ENCODE peak calls at places on chromosomes 12 and 14, in five cellular contexts. One of them, this sample, is unnamed.

GRCh38 chr14:58571256-58571655 is 66.5 kb upstream of the DACT1 start:
- DNase-seq in HepG2: no peak
- DNase-seq in HCT116: no peak
- DNase-seq in K562: no peak
- DNase-seq in H1: no peak
- DNase-seq in this sample: no peak

GRCh38 chr12:16685107-16685506 is 79.1 kb upstream of the LMO3 start:
- DNase-seq in HCT116: no peak
- DNase-seq in H1: no peak
- DNase-seq in HepG2: no peak
- DNase-seq in K562: no peak
- DNase-seq in this sample: no peak

GRCh38 chr12:103839103-103839502 is 1.9 kb downstream of the NT5DC3 start:
- DNase-seq in H1: no peak
- DNase-seq in K562: no peak
- DNase-seq in HCT116: no peak
- DNase-seq in HepG2: peak
- DNase-seq in this sample: no peak

GRCh38 chr12:70719672-70720420 is 82.6 kb upstream of the PTPRB start:
- DNase-seq in HepG2: peak
- DNase-seq in HCT116: no peak
- DNase-seq in K562: peak
- DNase-seq in H1: peak
- DNase-seq in this sample: peak

GRCh38 chr12:5514545-5514944 is 82.6 kb downstream of the NTF3 start:
- DNase-seq in K562: no peak
- DNase-seq in HepG2: no peak
- DNase-seq in H1: peak
- DNase-seq in HCT116: no peak
- DNase-seq in this sample: no peak

GRCh38 chr12:46556820-46557524 is 184.4 kb upstream of the SLC38A2 start:
- DNase-seq in K562: peak
- DNase-seq in HCT116: peak
- DNase-seq in H1: no peak
- DNase-seq in HepG2: no peak
- DNase-seq in this sample: no peak

GRCh38 chr12:114684870-114685273 is 897 bp upstream of the TBX3 start:
- DNase-seq in H1: no peak
- DNase-seq in HCT116: no peak
- DNase-seq in K562: peak
- DNase-seq in HepG2: no peak
- DNase-seq in this sample: no peak

GRCh38 chr12:58247633-58248032 is 306.3 kb downstream of the ATP23 start:
- DNase-seq in K562: no peak
- DNase-seq in HepG2: no peak
- DNase-seq in H1: no peak
- DNase-seq in HCT116: peak
- DNase-seq in this sample: peak

GRCh38 chr14:106657460-106657859 is 1131.1 kb downstream of the TMEM121 start:
- DNase-seq in HepG2: no peak
- DNase-seq in H1: no peak
- DNase-seq in HCT116: no peak
- DNase-seq in K562: no peak
- DNase-seq in this sample: no peak

GRCh38 chr14:97442363-97442762 is 645.2 kb downstream of the VRK1 start:
- DNase-seq in HCT116: no peak
- DNase-seq in K562: no peak
- DNase-seq in H1: no peak
- DNase-seq in HepG2: no peak
- DNase-seq in this sample: no peak

GRCh38 chr12:67517181-67517887 is 131.2 kb upstream of the DYRK2 start:
- DNase-seq in HepG2: no peak
- DNase-seq in K562: no peak
- DNase-seq in H1: no peak
- DNase-seq in HCT116: peak
- DNase-seq in this sample: no peak

GRCh38 chr12:57272337-57273151 is 21.6 kb upstream of the STAC3 start:
- DNase-seq in HCT116: no peak
- DNase-seq in H1: no peak
- DNase-seq in HepG2: no peak
- DNase-seq in K562: peak
- DNase-seq in this sample: no peak

GRCh38 chr14:66624319-66624937 is 116.5 kb downstream of the GPHN start:
- DNase-seq in HepG2: peak
- DNase-seq in HCT116: peak
- DNase-seq in K562: peak
- DNase-seq in H1: no peak
- DNase-seq in this sample: peak

GRCh38 chr12:102957339-102958050 is at the start of gene ASCL1:
- DNase-seq in K562: no peak
- DNase-seq in HepG2: no peak
- DNase-seq in HCT116: no peak
- DNase-seq in H1: peak
- DNase-seq in this sample: peak

GRCh38 chr14:51317373-51317772 is 77.3 kb downstream of the TMX1 start:
- DNase-seq in H1: no peak
- DNase-seq in HepG2: no peak
- DNase-seq in K562: no peak
- DNase-seq in HCT116: no peak
- DNase-seq in this sample: no peak

GRCh38 chr12:19074700-19075099 is 54.8 kb upstream of the PLEKHA5 start:
- DNase-seq in H1: no peak
- DNase-seq in HepG2: no peak
- DNase-seq in K562: no peak
- DNase-seq in HCT116: no peak
- DNase-seq in this sample: no peak

DNA sequence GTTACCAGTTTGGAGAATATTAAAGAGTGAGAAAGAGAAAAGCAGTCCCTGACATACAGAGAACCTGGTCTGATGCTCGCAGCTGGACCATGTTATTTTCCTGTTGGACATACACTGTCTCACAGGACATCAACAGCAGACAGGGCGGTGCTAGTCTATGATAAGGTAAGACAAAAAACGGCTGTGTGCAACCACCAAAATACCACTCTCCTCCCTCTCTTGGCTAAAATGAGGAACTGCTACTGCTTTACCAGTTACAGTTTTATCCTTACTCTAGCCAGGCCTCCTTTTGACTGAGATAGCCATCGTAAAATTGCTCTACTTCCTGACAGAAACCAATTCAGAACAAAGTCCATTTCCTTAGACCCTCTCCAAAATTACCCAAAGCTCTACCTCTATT is 47.0 kb upstream of the ERGIC2 start:
- DNase-seq in H1: no peak
- DNase-seq in K562: peak
- DNase-seq in HepG2: peak
- DNase-seq in HCT116: peak
- DNase-seq in this sample: peak
- TF ChIP-seq JUND in H1: no peak
- TF ChIP-seq JUND in K562: no peak
- TF ChIP-seq JUND in HepG2: no peak
- TF ChIP-seq JUND in HCT116: no peak
- TF ChIP-seq JUND in this sample: no peak

DNA sequence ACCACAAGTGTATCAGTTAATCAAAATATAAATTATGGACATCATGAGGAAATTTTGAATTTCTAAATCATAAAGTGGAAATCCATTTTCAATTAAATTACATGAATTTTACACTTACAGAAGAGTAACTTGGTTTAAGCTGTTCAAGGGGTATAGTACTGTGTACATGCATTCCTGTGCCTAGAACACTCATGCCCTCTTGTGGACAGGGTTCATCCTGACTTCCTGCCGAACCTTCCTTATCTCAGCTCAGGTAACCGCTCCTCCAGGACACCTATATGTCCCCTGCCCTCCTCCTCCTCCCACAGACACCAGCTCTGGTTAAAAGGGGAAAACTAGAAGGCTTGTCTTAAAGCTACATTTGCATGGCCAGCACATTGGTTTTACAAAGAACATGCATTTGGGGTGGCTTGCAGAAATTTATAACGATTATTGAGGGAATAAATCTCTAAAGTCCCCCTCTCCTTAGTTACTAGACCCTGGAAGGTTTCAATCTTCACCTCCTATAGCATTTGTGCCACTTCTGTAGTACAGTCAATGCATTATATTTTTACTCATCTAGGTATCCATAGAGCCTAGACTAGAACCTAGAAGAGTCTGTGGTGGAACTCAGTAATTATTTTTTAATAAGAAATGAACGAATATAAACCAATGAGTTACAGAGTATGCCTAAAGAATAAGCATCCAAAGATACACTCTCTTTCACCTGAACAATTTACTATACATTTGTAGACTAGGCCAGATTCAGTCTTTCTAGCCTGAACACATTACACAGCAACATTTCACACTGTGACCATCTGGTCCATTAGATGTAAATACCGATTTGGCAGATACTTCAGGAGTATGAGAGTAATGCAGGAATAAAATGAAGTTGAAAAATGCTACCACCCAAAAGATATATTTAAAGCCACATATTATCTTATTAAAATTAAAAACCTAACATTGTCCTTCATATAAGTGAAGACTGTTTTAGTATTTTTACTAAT is 345.6 kb downstream of the PAWR start:
- DNase-seq in HepG2: peak
- DNase-seq in H1: no peak
- DNase-seq in K562: peak
- DNase-seq in HCT116: peak
- DNase-seq in this sample: peak
- TF ChIP-seq JUND in HepG2: no peak
- TF ChIP-seq JUND in H1: no peak
- TF ChIP-seq JUND in K562: no peak
- TF ChIP-seq JUND in HCT116: no peak
- TF ChIP-seq JUND in this sample: no peak

GRCh38 chr12:98954506-98954905 is 309.4 kb downstream of the APAF1 start:
- DNase-seq in HCT116: no peak
- DNase-seq in H1: no peak
- DNase-seq in K562: no peak
- DNase-seq in HepG2: no peak
- DNase-seq in this sample: no peak
- TF ChIP-seq JUND in HCT116: no peak
- TF ChIP-seq JUND in H1: no peak
- TF ChIP-seq JUND in K562: no peak
- TF ChIP-seq JUND in HepG2: no peak
- TF ChIP-seq JUND in this sample: no peak

GRCh38 chr12:26018926-26019325 is 60.4 kb downstream of the RASSF8 start:
- DNase-seq in K562: no peak
- DNase-seq in HCT116: no peak
- DNase-seq in HepG2: no peak
- DNase-seq in H1: no peak
- DNase-seq in this sample: no peak
- TF ChIP-seq JUND in K562: no peak
- TF ChIP-seq JUND in HCT116: no peak
- TF ChIP-seq JUND in HepG2: no peak
- TF ChIP-seq JUND in H1: no peak
- TF ChIP-seq JUND in this sample: no peak

GRCh38 chr14:61547186-61548121 is 147.9 kb upstream of the HIF1A start:
- DNase-seq in HepG2: no peak
- DNase-seq in K562: no peak
- DNase-seq in H1: no peak
- DNase-seq in HCT116: no peak
- DNase-seq in this sample: no peak
- TF ChIP-seq JUND in HepG2: no peak
- TF ChIP-seq JUND in K562: no peak
- TF ChIP-seq JUND in H1: no peak
- TF ChIP-seq JUND in HCT116: peak
- TF ChIP-seq JUND in this sample: no peak

DNA sequence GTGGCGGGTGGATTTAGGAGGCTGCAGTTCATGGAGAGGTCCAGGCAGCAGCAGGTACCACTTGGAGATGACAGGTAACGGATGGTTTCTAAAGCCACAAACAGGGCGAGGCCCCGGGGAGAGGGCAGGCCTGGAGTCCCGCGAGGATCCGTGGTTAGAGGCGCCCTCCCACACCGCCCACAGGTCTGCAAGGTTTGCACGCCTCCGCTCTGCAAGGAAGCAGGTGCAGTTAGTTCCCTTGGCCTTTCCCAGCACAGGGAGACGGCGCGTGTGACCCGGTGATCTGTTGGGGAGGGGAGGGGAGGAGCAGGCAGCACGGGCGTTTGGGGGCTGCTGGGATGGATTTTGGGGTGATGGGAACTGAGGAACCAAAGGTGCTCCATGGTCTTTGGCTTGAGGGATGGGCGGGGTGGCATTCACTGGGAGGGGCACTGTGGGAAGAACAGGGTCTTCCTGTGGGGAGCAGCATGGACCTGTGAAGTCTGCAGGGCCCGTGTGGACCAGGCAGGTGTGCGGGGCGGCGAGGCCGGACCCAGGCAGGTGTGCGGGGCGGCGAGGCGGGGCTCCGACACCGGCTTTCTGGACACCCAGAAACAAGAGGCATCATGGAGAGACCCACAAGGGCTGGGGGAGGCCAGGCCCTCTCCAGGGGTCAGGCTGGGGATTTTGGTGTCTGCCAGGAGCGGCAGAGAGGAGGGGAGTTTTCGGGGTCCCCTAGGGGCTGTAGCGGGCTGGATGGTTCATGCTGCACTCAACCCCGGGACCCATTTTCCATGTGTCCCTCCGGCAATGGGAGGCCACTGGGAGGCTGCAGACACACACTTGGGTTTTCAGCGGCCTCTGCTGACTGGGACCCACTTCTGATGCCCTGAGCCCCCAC is 29.1 kb downstream of the NOC4L start:
- DNase-seq in K562: no peak
- DNase-seq in H1: no peak
- DNase-seq in HCT116: no peak
- DNase-seq in HepG2: no peak
- DNase-seq in this sample: no peak
- TF ChIP-seq JUND in K562: no peak
- TF ChIP-seq JUND in H1: no peak
- TF ChIP-seq JUND in HCT116: no peak
- TF ChIP-seq JUND in HepG2: no peak
- TF ChIP-seq JUND in this sample: no peak

This sample was measured in T47D.